ENCODE peak calls at places on chromosomes 2 and 18, in seven cellular contexts. One of them, this sample, is unnamed.

GRCh38 chr2:16625201-16625729 is 40.4 kb downstream of the CYRIA start:
- ATAC-seq in heart left ventricle: peak; percentile 77
- ATAC-seq in CD8-positive, alpha-beta T cell: no peak
- ATAC-seq in A549: no peak
- ATAC-seq in heart right ventricle: peak; percentile 78
- ATAC-seq in pancreas: peak; percentile 69
- ATAC-seq in left lung: peak; percentile 40
- ATAC-seq in this sample: no peak

GRCh38 chr2:166417669-166418068 is 41.9 kb upstream of the SCN9A start:
- ATAC-seq in A549: peak; percentile 46
- ATAC-seq in heart left ventricle: no peak
- ATAC-seq in pancreas: peak; percentile 86
- ATAC-seq in heart right ventricle: no peak
- ATAC-seq in left lung: no peak
- ATAC-seq in CD8-positive, alpha-beta T cell: no peak
- ATAC-seq in this sample: no peak

GRCh38 chr18:27785815-27786537 is 391.0 kb downstream of the CDH2 start:
- ATAC-seq in CD8-positive, alpha-beta T cell: no peak
- ATAC-seq in pancreas: no peak
- ATAC-seq in heart right ventricle: no peak
- ATAC-seq in heart left ventricle: no peak
- ATAC-seq in A549: no peak
- ATAC-seq in left lung: peak; percentile 87
- ATAC-seq in this sample: no peak

GRCh38 chr2:101710036-101710689 is 12.7 kb downstream of the MAP4K4 start:
- ATAC-seq in pancreas: no peak
- ATAC-seq in heart right ventricle: no peak
- ATAC-seq in CD8-positive, alpha-beta T cell: no peak
- ATAC-seq in A549: peak; percentile 20
- ATAC-seq in left lung: peak; percentile 68
- ATAC-seq in heart left ventricle: no peak
- ATAC-seq in this sample: no peak

GRCh38 chr2:229273384-229274338 is 2.6 kb upstream of the PID1 start:
- ATAC-seq in pancreas: peak; percentile 94
- ATAC-seq in left lung: peak; percentile 90
- ATAC-seq in CD8-positive, alpha-beta T cell: no peak
- ATAC-seq in A549: peak; percentile 94
- ATAC-seq in heart right ventricle: peak; percentile 59
- ATAC-seq in heart left ventricle: peak; percentile 85
- ATAC-seq in this sample: peak; percentile 63

GRCh38 chr2:233208382-233209116 is 42.9 kb upstream of the ATG16L1 start:
- ATAC-seq in A549: peak; percentile 46
- ATAC-seq in heart left ventricle: no peak
- ATAC-seq in pancreas: no peak
- ATAC-seq in heart right ventricle: no peak
- ATAC-seq in left lung: peak; percentile 19
- ATAC-seq in CD8-positive, alpha-beta T cell: no peak
- ATAC-seq in this sample: no peak

GRCh38 chr2:230441188-230441897 is 25.3 kb downstream of the SP100 start:
- ATAC-seq in pancreas: peak; percentile 36
- ATAC-seq in heart left ventricle: peak; percentile 75
- ATAC-seq in A549: no peak
- ATAC-seq in heart right ventricle: no peak
- ATAC-seq in left lung: peak; percentile 70
- ATAC-seq in CD8-positive, alpha-beta T cell: peak; percentile 85
- ATAC-seq in this sample: peak; percentile 62

GRCh38 chr18:26717123-26717522 is 148.4 kb downstream of the AQP4 start:
- ATAC-seq in A549: no peak
- ATAC-seq in heart left ventricle: no peak
- ATAC-seq in left lung: no peak
- ATAC-seq in CD8-positive, alpha-beta T cell: no peak
- ATAC-seq in heart right ventricle: no peak
- ATAC-seq in pancreas: no peak
- ATAC-seq in this sample: no peak

GRCh38 chr2:211127501-211127900 is 571.1 kb downstream of the CPS1 start:
- ATAC-seq in A549: no peak
- ATAC-seq in left lung: no peak
- ATAC-seq in heart left ventricle: no peak
- ATAC-seq in CD8-positive, alpha-beta T cell: no peak
- ATAC-seq in heart right ventricle: no peak
- ATAC-seq in pancreas: no peak
- ATAC-seq in this sample: no peak

GRCh38 chr2:214706986-214707385 is 102.5 kb downstream of the BARD1 start:
- ATAC-seq in pancreas: peak; percentile 94
- ATAC-seq in heart right ventricle: no peak
- ATAC-seq in left lung: peak; percentile 73
- ATAC-seq in CD8-positive, alpha-beta T cell: no peak
- ATAC-seq in A549: no peak
- ATAC-seq in heart left ventricle: peak; percentile 84
- ATAC-seq in this sample: no peak

DNA sequence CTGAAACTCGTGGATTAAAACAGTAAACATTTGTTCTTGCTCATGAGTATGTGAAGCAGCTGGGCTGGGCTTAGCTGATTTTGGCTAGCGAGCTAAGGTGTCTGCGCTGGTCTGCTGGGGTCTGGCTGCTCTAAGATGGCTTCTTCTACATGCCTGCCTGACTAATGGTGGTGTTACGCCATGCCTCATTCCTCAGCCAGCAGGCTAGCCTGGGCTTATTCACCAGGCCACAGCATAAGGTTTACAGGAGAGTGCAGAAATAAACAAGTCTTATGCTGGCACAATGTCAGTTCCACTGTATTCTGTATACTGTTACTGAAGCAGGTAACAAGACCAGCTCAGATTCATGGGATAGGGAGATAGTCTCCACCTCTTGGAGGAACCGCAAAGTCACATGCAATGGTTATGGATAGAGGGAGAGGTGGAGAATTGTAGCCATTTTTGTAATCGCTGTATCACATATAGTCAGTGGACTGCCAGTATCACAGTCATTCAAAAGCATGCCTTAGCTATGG is 80.0 kb downstream of the RHBDD1 start:
- ATAC-seq in A549: peak; percentile 57
- ATAC-seq in pancreas: no peak
- ATAC-seq in CD8-positive, alpha-beta T cell: no peak
- ATAC-seq in heart left ventricle: no peak
- ATAC-seq in left lung: no peak
- ATAC-seq in heart right ventricle: no peak
- ATAC-seq in this sample: no peak
- H3K4me1 ChIP-seq in A549: no peaks in the 10 kb centered on the region
- H3K4me1 ChIP-seq in pancreas: no peaks in the 10 kb centered on the region
- H3K4me1 ChIP-seq in CD8-positive, alpha-beta T cell: peaks cover 4% of the 10 kb centered on the region
- H3K4me1 ChIP-seq in heart left ventricle: no peaks in the 10 kb centered on the region
- H3K4me1 ChIP-seq in left lung: no peaks in the 10 kb centered on the region
- H3K4me1 ChIP-seq in heart right ventricle: no peaks in the 10 kb centered on the region
- H3K4me1 ChIP-seq in this sample: no peaks in the 10 kb centered on the region

DNA sequence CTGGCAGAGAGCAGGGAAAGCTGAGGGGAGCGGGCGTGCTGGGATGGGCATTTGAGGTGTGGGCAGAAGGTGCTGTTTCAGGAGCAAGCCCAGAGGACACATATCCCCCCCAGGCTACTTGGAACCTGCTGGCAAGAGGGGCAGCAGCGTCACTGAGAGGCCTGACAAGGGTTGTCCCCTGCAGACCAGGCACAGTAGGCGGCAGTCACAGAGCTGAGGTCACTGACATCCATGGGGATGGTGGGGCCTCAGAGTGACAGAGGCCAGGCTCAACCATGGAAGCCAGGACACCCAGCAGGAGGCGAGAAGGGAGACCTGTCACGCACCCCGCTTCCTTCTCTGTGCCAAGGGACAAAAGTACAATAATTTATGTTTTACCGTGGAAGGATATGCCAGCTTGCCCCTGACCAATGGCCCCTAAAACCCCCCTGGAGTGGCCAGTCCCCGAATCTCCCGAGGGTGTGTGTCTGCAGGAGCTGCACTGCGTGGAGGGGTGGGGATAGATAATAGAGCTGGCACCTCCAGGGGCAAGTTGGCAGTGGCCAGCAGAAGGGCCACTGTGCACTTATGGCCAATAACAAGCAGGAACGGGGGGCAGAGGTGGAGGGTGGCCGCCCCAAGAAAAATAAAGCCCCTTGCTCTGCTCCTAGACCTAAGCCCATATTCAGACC is 86.3 kb upstream of the SLC66A3 start:
- ATAC-seq in heart right ventricle: no peak
- ATAC-seq in pancreas: no peak
- ATAC-seq in CD8-positive, alpha-beta T cell: no peak
- ATAC-seq in heart left ventricle: no peak
- ATAC-seq in left lung: no peak
- ATAC-seq in A549: no peak
- ATAC-seq in this sample: no peak
- H3K4me1 ChIP-seq in heart right ventricle: no peaks in the 10 kb centered on the region
- H3K4me1 ChIP-seq in pancreas: no peaks in the 10 kb centered on the region
- H3K4me1 ChIP-seq in CD8-positive, alpha-beta T cell: no peaks in the 10 kb centered on the region
- H3K4me1 ChIP-seq in heart left ventricle: no peaks in the 10 kb centered on the region
- H3K4me1 ChIP-seq in left lung: no peaks in the 10 kb centered on the region
- H3K4me1 ChIP-seq in A549: no peaks in the 10 kb centered on the region
- H3K4me1 ChIP-seq in this sample: no peaks in the 10 kb centered on the region

GRCh38 chr2:224613543-224614317 is 28.6 kb upstream of the CUL3 start:
- ATAC-seq in heart left ventricle: no peak
- ATAC-seq in heart right ventricle: no peak
- ATAC-seq in A549: no peak
- ATAC-seq in CD8-positive, alpha-beta T cell: no peak
- ATAC-seq in pancreas: no peak
- ATAC-seq in left lung: no peak
- ATAC-seq in this sample: no peak
- H3K4me1 ChIP-seq in heart left ventricle: no peaks in the 10 kb centered on the region
- H3K4me1 ChIP-seq in heart right ventricle: no peaks in the 10 kb centered on the region
- H3K4me1 ChIP-seq in A549: no peaks in the 10 kb centered on the region
- H3K4me1 ChIP-seq in CD8-positive, alpha-beta T cell: no peaks in the 10 kb centered on the region
- H3K4me1 ChIP-seq in pancreas: no peaks in the 10 kb centered on the region
- H3K4me1 ChIP-seq in left lung: no peaks in the 10 kb centered on the region
- H3K4me1 ChIP-seq in this sample: no peaks in the 10 kb centered on the region

GRCh38 chr2:190888449-190888848 is 7.8 kb downstream of the GLS start:
- ATAC-seq in heart right ventricle: no peak
- ATAC-seq in left lung: no peak
- ATAC-seq in CD8-positive, alpha-beta T cell: no peak
- ATAC-seq in heart left ventricle: no peak
- ATAC-seq in pancreas: no peak
- ATAC-seq in A549: peak; percentile 13
- ATAC-seq in this sample: no peak
- H3K4me1 ChIP-seq in heart right ventricle: peaks cover 83% of the 10 kb centered on the region
- H3K4me1 ChIP-seq in left lung: peaks cover 19% of the 10 kb centered on the region
- H3K4me1 ChIP-seq in CD8-positive, alpha-beta T cell: peaks cover 78% of the 10 kb centered on the region
- H3K4me1 ChIP-seq in heart left ventricle: peaks cover 28% of the 10 kb centered on the region
- H3K4me1 ChIP-seq in pancreas: peaks cover 55% of the 10 kb centered on the region
- H3K4me1 ChIP-seq in A549: peaks cover 93% of the 10 kb centered on the region
- H3K4me1 ChIP-seq in this sample: peaks cover 14% of the 10 kb centered on the region

DNA sequence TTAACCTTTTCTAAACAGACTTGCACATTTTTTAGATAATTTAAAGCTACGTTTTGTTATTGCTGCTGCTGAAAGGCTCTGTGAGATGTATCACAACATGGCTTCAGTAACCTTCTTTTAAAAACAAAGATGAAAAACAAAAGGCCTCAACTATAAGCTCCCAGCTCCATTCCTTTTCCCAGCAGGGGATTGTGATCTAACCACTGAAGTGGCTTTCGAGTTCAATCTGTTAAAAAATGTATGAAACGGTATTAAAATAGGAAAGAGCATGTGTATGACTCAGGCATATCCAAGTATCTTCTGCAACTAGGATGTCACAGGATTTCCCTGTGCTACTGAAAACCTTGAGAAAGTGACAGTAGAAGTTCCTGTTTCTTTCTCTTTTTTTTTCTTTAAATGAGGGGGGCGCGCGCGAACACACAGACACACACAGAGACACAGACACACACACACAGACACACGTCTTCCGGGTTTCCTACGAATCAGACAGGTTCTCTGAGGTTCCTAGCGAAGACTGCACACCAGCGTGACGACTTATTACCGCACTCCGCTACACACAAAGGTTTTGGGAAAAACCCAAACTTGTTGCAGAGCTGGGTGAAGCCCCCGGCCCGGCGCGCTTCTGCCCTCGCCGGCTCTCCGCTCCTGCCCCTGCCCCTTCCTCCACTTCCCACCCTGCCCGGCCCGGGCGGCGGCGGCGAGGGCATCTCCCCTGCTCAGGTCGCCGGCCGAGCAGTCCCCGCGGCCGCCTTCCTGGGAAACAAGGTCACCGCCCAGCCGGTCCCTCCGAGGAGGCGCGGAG is 86.8 kb downstream of the RBMS1 start:
- ATAC-seq in pancreas: peak; percentile 77
- ATAC-seq in CD8-positive, alpha-beta T cell: peak; percentile 84
- ATAC-seq in heart left ventricle: peak; percentile 58
- ATAC-seq in heart right ventricle: peak; percentile 30
- ATAC-seq in left lung: peak; percentile 69
- ATAC-seq in A549: peak; percentile 71
- ATAC-seq in this sample: peak; percentile 16
- H3K4me1 ChIP-seq in pancreas: no peaks in the 10 kb centered on the region
- H3K4me1 ChIP-seq in CD8-positive, alpha-beta T cell: peaks cover 73% of the 10 kb centered on the region
- H3K4me1 ChIP-seq in heart left ventricle: peaks cover 59% of the 10 kb centered on the region
- H3K4me1 ChIP-seq in heart right ventricle: peaks cover 80% of the 10 kb centered on the region
- H3K4me1 ChIP-seq in left lung: peaks cover 33% of the 10 kb centered on the region
- H3K4me1 ChIP-seq in A549: peaks cover 63% of the 10 kb centered on the region
- H3K4me1 ChIP-seq in this sample: peaks cover 18% of the 10 kb centered on the region

This sample was measured in gastroesophageal sphincter.